ENCODE peak calls at places on chromosomes 7 and 10, in five cellular contexts. One of them, this sample, is unnamed.

GRCh38 chr7:79137942-79138341 is 315.5 kb downstream of the MAGI2 start:
- DNase-seq in GM12865: peak
- DNase-seq in hypothalamus: no peak
- DNase-seq in mesendoderm: no peak
- DNase-seq in WTC11: no peak
- DNase-seq in this sample: no peak

GRCh38 chr7:136086712-136087111 is 109.6 kb upstream of the MTPN start:
- DNase-seq in GM12865: peak
- DNase-seq in hypothalamus: peak
- DNase-seq in mesendoderm: peak
- DNase-seq in WTC11: peak
- DNase-seq in this sample: peak

GRCh38 chr10:96718304-96718990 is 1.9 kb downstream of the PIK3AP1 start:
- DNase-seq in GM12865: no peak
- DNase-seq in hypothalamus: no peak
- DNase-seq in mesendoderm: no peak
- DNase-seq in WTC11: no peak
- DNase-seq in this sample: no peak

GRCh38 chr10:78362406-78363022 is 328.9 kb downstream of the RPS24 start:
- DNase-seq in GM12865: no peak
- DNase-seq in hypothalamus: no peak
- DNase-seq in mesendoderm: peak
- DNase-seq in WTC11: no peak
- DNase-seq in this sample: no peak

GRCh38 chr10:114024876-114025609 is 18.6 kb upstream of the ADRB1 start:
- DNase-seq in GM12865: peak
- DNase-seq in hypothalamus: no peak
- DNase-seq in mesendoderm: no peak
- DNase-seq in WTC11: no peak
- DNase-seq in this sample: no peak

GRCh38 chr10:92990615-92991014 is 70.0 kb upstream of the CYP26C1 start:
- DNase-seq in GM12865: peak
- DNase-seq in hypothalamus: no peak
- DNase-seq in mesendoderm: peak
- DNase-seq in WTC11: no peak
- DNase-seq in this sample: no peak

GRCh38 chr10:48701139-48701901 is 16.6 kb downstream of the WDFY4 start:
- DNase-seq in GM12865: peak
- DNase-seq in hypothalamus: no peak
- DNase-seq in mesendoderm: peak
- DNase-seq in WTC11: no peak
- DNase-seq in this sample: no peak

GRCh38 chr7:80467069-80467468 is 44.8 kb downstream of the GNAT3 start:
- DNase-seq in GM12865: no peak
- DNase-seq in hypothalamus: no peak
- DNase-seq in mesendoderm: no peak
- DNase-seq in WTC11: no peak
- DNase-seq in this sample: no peak

GRCh38 chr10:75395171-75395954 is 6.2 kb downstream of the ZNF503 start:
- DNase-seq in GM12865: no peak
- DNase-seq in hypothalamus: no peak
- DNase-seq in mesendoderm: peak
- DNase-seq in WTC11: peak
- DNase-seq in this sample: no peak

This sample was measured in MG63.